ENCODE peak calls at places on chromosomes 12 and 14, in nine cellular contexts. N is stomach, X is transverse colon, G is suprapubic skin, Q is upper lobe of left lung, F is SK-N-SH, U is sigmoid colon, D is GM12878, I is H1. W is an unnamed sample.

GRCh38 chr12:323507-323906 is 60.9 kb upstream of the SLC6A13 start:
- DNase-seq in U (no peak), I (no peak), Q (no peak), N (no peak), F (no peak), D (no peak), G (no peak), X (no peak), W (no peak)

GRCh38 chr12:29460082-29460481 is 37.4 kb downstream of the OVCH1 start:
- DNase-seq in Q (no peak), U (no peak), D (no peak), G (no peak), N (no peak), F (no peak), X (no peak), I (no peak), W (no peak)

GRCh38 chr12:27711312-27711682 is 665 bp downstream of the MRPS35 start:
- DNase-seq in U (no peak), X (no peak), I (no peak), Q (no peak), G (no peak), F (no peak), D (no peak), N (no peak), W (no peak)

GRCh38 chr12:39272934-39273770 is 169.8 kb downstream of the KIF21A start:
- DNase-seq in D (no peak), N (no peak), X (peak; percentile 20), F (peak; percentile 28), Q (no peak), G (no peak), I (peak; percentile 53), U (no peak), W (no peak)

GRCh38 chr14:56211124-56211523 is 92.9 kb downstream of the PELI2 start:
- DNase-seq in F (no peak), Q (no peak), N (no peak), X (no peak), D (no peak), G (no peak), U (no peak), I (no peak), W (no peak)

GRCh38 chr14:30525833-30526232 is 33.1 kb upstream of the G2E3 start:
- DNase-seq in Q (no peak), U (no peak), D (no peak), F (no peak), I (no peak), G (no peak), N (no peak), X (no peak), W (no peak)

GRCh38 chr12:114245555-114245954 is 160.4 kb downstream of the TBX5 start:
- DNase-seq in D (no peak), N (no peak), G (no peak), I (no peak), X (no peak), F (no peak), Q (no peak), U (no peak), W (no peak)

GRCh38 chr12:131055596-131056233 is 102.0 kb downstream of the ADGRD1 start:
- DNase-seq in D (no peak), Q (no peak), X (no peak), I (no peak), F (no peak), U (peak; percentile 2), N (no peak), G (no peak), W (no peak)

GRCh38 chr12:107622005-107622404 is 63.6 kb upstream of the PWP1 start:
- DNase-seq in F (peak; percentile 60), X (no peak), G (no peak), U (no peak), Q (no peak), D (no peak), N (no peak), I (peak; percentile 80), W (no peak)

GRCh38 chr12:72010365-72010764 is 71.7 kb downstream of the TPH2 start:
- DNase-seq in X (no peak), I (no peak), U (no peak), D (no peak), F (no peak), G (no peak), Q (no peak), N (no peak), W (no peak)

GRCh38 chr14:57573193-57573592 is 79.5 kb upstream of the CCDC198 start:
- DNase-seq in F (no peak), I (no peak), U (no peak), N (no peak), Q (no peak), G (no peak), X (no peak), D (no peak), W (no peak)

GRCh38 chr12:3885179-3886094 is 12.2 kb upstream of the PARP11 start:
- DNase-seq in D (no peak), U (no peak), I (no peak), G (no peak), Q (no peak), N (no peak), F (peak; percentile 30), X (no peak), W (no peak)

GRCh38 chr14:68546839-68547238 is 246.0 kb downstream of the ZFP36L1 start:
- DNase-seq in I (peak; percentile 22), U (no peak), D (no peak), F (no peak), G (no peak), X (no peak), Q (no peak), N (no peak), W (peak; percentile 85)

GRCh38 chr12:77153706-77154105 is 88.3 kb upstream of the E2F7 start:
- DNase-seq in F (no peak), X (no peak), G (no peak), U (no peak), Q (no peak), I (no peak), D (no peak), N (no peak), W (no peak)

GRCh38 chr14:51394804-51395203 is 154.8 kb downstream of the TMX1 start:
- DNase-seq in Q (no peak), D (no peak), G (no peak), F (no peak), I (no peak), N (no peak), X (no peak), U (no peak), W (no peak)

GRCh38 chr12:123621619-123622530 is 11.6 kb downstream of the EIF2B1 start:
- DNase-seq in D (no peak), U (no peak), X (no peak), Q (no peak), F (no peak), G (no peak), N (no peak), I (no peak), W (no peak)
- TF ChIP-seq POLR2AphosphoS5 in D (peak; percentile 56), U (no peak), X (no peak), Q (no peak), F (no peak), G (no peak), N (no peak), I (peak; percentile 23), W (no peak)

GRCh38 chr12:23952071-23952470 is 2.6 kb upstream of the SOX5 start:
- DNase-seq in U (no peak), X (no peak), D (no peak), Q (no peak), N (no peak), G (no peak), I (no peak), F (no peak), W (no peak)

GRCh38 chr12:23947395-23947794 is 2.1 kb downstream of the SOX5 start:
- DNase-seq in G (no peak), F (no peak), I (no peak), U (no peak), X (no peak), Q (no peak), D (no peak), N (no peak), W (no peak)

GRCh38 chr12:23950011-23950774 is 723 bp upstream of the SOX5 start:
- DNase-seq in U (no peak), X (no peak), F (peak; percentile 21), N (no peak), D (no peak), I (peak; percentile 45), G (no peak), Q (no peak), W (no peak)

GRCh38 chr12:23950775-23951391 is 1.4 kb upstream of the SOX5 start:
- DNase-seq in D (no peak), G (no peak), N (no peak), I (peak; percentile 44), X (no peak), F (peak; percentile 9), U (no peak), Q (no peak), W (no peak)

DNA sequence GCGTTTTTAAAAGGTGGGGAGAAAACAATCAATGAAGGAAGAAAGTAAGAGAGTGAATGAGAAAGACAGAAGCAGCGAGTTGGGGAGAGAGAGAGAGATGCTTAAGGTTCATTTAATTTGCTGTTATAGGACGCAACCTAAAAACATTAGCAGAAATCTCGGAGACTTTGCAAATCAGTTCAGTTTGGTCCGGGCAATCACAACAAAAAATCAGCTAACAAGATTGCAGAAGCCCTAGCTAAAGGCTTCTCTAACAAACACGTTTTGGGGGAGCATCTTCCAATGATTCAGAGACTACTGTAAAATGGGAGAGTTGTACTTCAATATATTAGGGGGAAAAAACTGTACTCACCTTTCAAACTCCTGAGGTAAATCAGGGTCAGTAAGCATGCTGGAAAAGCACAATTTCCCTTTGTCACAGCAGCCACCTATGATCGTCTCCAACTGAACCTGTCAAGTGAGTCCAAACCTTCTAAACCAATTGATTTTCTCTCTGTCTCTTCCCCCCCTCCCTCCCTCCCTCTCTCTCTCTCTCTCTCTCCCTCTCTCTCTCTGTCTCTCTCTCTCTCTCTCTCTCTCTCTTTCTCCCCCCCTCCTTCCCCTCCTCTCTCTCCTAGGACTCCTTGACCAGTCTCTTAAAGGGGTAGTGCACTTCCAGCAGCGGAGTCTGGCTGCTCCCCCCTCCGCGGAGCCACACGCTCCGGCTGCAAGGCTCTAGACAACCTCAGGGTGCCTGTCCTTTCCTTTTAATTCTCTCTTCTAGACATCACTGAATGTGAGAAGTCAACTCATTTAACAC is at the start of gene SOX5:
- DNase-seq in I (peak; percentile 45), N (peak; percentile 28), X (no peak), F (peak; percentile 30), D (no peak), G (no peak), U (peak; percentile 70), Q (peak; percentile 49), W (no peak)
- TF ChIP-seq EP300 in I (no peak), N (no peak), X (no peak), F (no peak), D (no peak), G (no peak), U (no peak), Q (no peak), W (no peak)

DNA sequence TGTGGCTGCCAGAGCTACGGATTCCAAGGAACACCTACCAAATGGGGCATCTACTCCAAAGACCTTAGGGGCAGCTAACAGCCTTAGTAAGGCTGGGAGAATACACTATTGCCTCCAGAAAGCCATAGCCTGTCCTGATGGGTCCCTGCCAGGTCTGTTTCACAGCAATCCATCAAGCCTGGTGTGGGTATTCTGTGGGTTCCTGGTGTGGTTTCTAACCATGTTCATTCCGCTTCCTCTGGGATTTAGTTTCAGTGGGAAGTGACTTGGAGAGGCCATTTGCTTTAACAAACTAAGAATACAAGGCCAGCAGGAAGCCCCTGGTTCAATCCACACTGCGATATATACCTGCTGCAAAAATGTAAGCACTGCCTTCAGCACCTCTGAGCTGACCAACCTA is 220.5 kb downstream of the FOXN3 start:
- DNase-seq in D (no peak), I (no peak), X (no peak), U (no peak), Q (no peak), F (no peak), G (no peak), N (no peak), W (no peak)
- H3K9me3 ChIP-seq in D (no peaks in the 10 kb centered on the region), I (no peaks in the 10 kb centered on the region), X (no peaks in the 10 kb centered on the region), U (no peaks in the 10 kb centered on the region), Q (no peaks in the 10 kb centered on the region), F (no peaks in the 10 kb centered on the region), G (no peaks in the 10 kb centered on the region), N (no peaks in the 10 kb centered on the region), W (no peaks in the 10 kb centered on the region)

GRCh38 chr14:37197421-37198272 is at the start of gene MIPOL1:
- DNase-seq in D (no peak), Q (peak; percentile 97), F (peak; percentile 25), U (peak; percentile 92), N (peak; percentile 88), X (peak; percentile 85), I (peak; percentile 83), G (peak; percentile 83), W (peak; percentile 93)
- TF ChIP-seq POLR2AphosphoS5 in D (no peak), Q (no peak), F (no peak), U (peak; percentile 62), N (peak; percentile 48), X (peak; percentile 67), I (peak; percentile 80), G (no peak), W (peak; percentile 80)